ENCODE peak calls at places on chromosomes 6 and 20, in five cellular contexts. J is H1, O is HepG2, U is K562, A is GM12878. M is an unnamed sample.

GRCh38 chr6:134347916-134348805 is 30.2 kb upstream of the SGK1 start:
- DNase-seq in J (no peak), O (no peak), U (no peak), A (no peak), M (no peak)

GRCh38 chr20:34472246-34472925 is 43.8 kb upstream of the DYNLRB1 start:
- DNase-seq in J (no peak), O (no peak), U (peak), A (no peak), M (peak)

GRCh38 chr6:136762022-136762975 is 30.0 kb downstream of the MAP3K5 start:
- DNase-seq in J (no peak), O (no peak), U (no peak), A (no peak), M (no peak)

GRCh38 chr6:30334077-30334476 is 7.3 kb downstream of the TRIM39 start:
- DNase-seq in J (no peak), O (no peak), U (no peak), A (no peak), M (no peak)

GRCh38 chr6:104835782-104836181 is 23.9 kb downstream of the HACE1 start:
- DNase-seq in J (no peak), O (no peak), U (no peak), A (no peak), M (no peak)

GRCh38 chr6:10495014-10495413 is 26.1 kb upstream of the GCNT2 start:
- DNase-seq in J (no peak), O (no peak), U (no peak), A (no peak), M (no peak)

GRCh38 chr20:20649945-20650344 is 62.5 kb downstream of the RALGAPA2 start:
- DNase-seq in J (no peak), O (no peak), U (no peak), A (no peak), M (no peak)

GRCh38 chr6:39202166-39202565 is 27.1 kb downstream of the KCNK5 start:
- DNase-seq in J (no peak), O (no peak), U (no peak), A (no peak), M (no peak)

DNA sequence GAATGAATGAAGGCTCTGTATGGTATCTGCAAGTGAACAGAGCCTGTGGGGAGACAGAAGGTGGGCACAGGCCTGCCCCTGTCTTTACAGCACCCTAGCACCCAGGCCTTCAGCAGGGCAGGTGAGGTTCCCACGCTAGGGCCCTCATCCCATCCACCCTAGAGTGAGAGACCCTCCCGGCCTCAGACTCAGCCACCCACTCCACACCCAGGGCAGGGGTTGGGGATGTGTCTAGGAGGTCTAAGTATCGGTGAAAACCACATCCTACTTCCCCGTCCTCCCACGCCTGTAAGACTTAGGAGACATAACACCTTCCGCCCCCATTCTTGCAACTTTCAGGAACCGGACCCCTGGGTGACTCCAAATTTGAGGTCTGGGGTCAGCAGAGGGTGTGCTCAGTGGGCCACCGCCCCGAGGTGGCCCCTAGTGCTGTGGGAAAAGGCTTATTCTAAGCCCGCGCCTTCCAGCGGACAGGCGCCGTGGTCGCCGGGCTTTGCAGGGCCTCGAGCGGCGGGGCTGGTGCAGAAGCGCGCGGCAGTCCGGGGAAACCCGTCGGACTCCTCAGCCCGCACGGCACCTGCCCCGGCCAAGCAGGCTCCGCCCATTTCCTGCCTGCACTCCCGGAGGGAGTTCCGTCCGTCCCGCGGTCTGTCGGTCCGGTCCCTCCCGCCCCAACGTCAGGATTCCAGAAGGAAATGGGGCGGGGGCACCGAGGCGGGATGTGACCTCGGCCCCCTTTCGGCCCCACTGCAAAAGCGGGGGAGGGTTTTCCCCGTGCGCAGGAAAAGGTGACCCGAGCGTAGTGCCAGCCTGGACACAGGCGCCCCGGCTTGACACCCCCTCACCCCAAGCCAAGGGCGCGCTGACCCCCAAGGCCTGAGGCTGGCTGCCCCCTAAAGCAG is 872 bp downstream of the SAMD10 start:
- DNase-seq in J (peak), O (peak), U (peak), A (no peak), M (no peak)
- TF ChIP-seq POLR2A in J (no peak), O (no peak), U (peak), A (peak), M (no peak)

DNA sequence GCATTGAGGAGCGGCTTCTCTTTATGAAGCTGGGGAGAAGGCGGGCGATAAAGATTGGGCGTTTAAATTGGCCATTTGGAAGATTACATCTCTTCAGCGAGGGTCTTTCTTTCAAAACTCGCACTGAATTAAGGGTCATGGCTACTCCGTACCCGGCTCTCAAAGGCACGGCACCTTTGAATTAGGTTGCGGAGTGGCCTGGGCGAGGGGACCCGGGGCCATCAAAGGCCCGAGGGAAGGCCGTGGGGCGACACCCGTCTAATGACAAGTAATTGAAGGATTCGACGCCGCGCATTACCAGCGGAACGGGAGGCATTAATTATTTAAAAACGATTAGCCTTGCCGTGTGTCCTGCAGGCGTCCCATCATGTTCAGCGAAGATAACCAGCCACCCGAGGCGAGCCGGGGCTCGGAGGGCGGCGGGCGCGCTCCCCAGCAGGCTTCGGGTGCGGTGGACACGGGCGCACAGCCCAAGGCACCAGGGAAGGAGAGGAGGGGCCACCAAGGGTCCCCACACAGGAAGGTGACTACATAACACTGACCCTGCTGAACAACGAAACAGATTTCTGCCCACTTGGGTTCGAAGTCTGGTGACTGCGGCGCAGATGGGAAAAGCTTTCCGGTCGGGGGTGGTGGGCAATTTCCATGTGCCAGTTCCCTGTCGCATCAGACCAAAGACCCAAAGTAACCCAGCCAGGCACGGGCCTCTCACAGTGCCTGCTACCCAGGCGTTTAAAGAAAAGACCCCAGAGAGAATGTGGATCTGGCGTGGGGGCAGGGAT is 7.4 kb downstream of the FOXA2 start:
- DNase-seq in J (peak), O (peak), U (no peak), A (no peak), M (no peak)
- TF ChIP-seq EZH2 in J (peak), O (no peak), U (no peak), A (no peak), M (no peak)

DNA sequence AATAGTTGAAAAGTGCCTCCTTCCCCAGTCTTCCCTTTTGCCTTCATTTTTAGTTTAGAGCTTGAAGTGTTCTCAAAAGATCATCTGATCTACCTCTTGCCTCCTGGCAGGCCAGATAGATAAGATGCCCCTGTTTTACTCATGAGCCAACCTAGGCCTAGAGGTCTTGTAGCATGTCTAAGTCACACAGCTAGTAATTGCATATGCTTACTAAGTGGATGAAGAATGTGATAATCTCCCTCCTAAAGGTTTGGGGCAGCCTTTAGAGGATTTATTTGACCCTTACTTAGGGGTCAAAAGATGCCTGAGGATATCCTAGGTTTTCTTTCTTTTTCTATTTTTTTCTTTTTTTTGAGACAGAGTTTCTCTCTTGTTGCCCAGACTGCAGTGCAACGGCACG is 2.1 kb downstream of the C6orf141 start:
- DNase-seq in J (no peak), O (no peak), U (no peak), A (no peak), M (no peak)
- TF ChIP-seq CEBPB in J (no peak), O (no peak), U (no peak), A (no peak), M (no peak)

DNA sequence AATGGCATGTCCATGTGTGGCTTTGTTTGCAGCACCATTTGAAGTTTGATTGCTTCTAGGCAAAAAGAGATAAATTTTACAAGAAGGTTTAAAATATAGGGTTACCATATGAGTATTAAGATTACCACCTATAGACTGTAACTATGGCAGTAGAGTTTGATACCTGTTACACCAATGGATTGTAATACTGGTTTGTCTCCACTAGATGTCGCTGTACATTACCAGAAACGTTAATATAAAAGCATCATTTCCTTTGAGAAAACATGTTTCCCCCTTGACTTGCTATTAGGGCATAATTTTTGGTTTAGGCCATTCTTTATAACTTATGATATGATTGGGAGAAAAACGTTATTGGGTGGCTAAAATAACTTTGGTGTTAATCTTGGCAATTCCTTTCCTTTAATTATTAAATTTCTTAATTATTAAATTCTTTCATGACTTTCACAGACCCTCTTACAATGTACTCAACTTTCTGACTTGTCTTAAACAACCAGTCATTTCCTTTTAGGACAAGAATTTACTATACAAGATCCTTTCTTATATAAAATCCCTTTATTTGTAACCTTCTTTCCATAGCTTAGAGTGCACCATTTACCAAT is 42.8 kb downstream of the HLA-DPB1 start:
- DNase-seq in J (peak), O (peak), U (peak), A (no peak), M (peak)
- TF ChIP-seq POLR2A in J (no peak), O (no peak), U (no peak), A (no peak), M (no peak)

DNA sequence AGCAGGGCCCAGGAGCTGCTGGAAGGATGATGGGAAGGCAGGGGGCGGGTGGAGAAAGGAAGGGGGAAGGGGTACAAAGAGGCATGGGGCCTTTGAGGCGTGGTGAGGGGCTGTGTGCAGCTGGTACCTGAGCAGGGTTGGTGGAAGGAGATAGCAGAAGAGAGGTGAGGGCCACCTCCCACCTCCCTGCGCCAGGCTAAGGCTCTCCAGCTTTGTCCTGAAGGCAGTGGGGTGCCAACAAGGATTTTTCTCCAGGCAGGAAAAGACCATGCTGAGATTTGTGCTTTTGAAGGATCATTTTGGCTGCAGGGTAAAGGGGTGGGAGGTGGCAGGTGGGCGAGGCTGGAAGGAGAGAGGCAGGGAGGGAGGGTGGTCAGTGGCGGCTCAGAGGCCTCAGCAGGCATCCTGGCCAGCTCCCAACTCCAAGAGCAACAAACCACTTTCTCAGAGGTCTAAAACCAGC is 40.8 kb downstream of the NOL4L start:
- DNase-seq in J (no peak), O (no peak), U (no peak), A (no peak), M (no peak)
- TF ChIP-seq EZH2 in J (no peak), O (no peak), U (no peak), A (no peak), M (no peak)

GRCh38 chr6:170028629-170029345 is 262.1 kb downstream of the DLL1 start:
- DNase-seq in J (no peak), O (no peak), U (no peak), A (no peak), M (no peak)
- TF ChIP-seq CEBPB in J (no peak), O (no peak), U (no peak), A (no peak), M (no peak)

M was measured in HCT116.